ENCODE peak calls at places on chromosome 19, in eight cellular contexts. A is GM12865, D is MM.1S, M is breast epithelium, X is SK-N-SH, C is thoracic aorta, N is heart left ventricle, L is cardiac fibroblast. Q is an unnamed sample.

GRCh38 chr19:39996218-39996810 is 546 bp upstream of the ZNF546 start:
- DNase-seq in A (peak), D (peak), M (no peak), X (peak), C (no peak), N (peak), L (peak), Q (peak)

GRCh38 chr19:31340059-31341025 is 8.9 kb downstream of the TSHZ3 start:
- DNase-seq in A (no peak), D (no peak), M (no peak), X (peak), C (no peak), N (no peak), L (peak), Q (no peak)

GRCh38 chr19:52957591-52957990 is 5.1 kb downstream of the ZNF816 start:
- DNase-seq in A (no peak), D (no peak), M (no peak), X (no peak), C (no peak), N (no peak), L (no peak), Q (no peak)

GRCh38 chr19:17576758-17577532 is 21.5 kb downstream of the COLGALT1 start:
- DNase-seq in A (peak), D (no peak), M (no peak), X (peak), C (no peak), N (no peak), L (peak), Q (peak)

GRCh38 chr19:11338164-11338563 is 1.3 kb downstream of the RAB3D start:
- DNase-seq in A (no peak), D (no peak), M (no peak), X (peak), C (no peak), N (no peak), L (no peak), Q (no peak)

GRCh38 chr19:49614096-49614857 is 23.3 kb downstream of the PRR12 start:
- DNase-seq in A (peak), D (no peak), M (no peak), X (no peak), C (no peak), N (no peak), L (peak), Q (peak)

GRCh38 chr19:29666634-29667389 is 1.6 kb downstream of the PLEKHF1 start:
- DNase-seq in A (peak), D (no peak), M (peak), X (no peak), C (no peak), N (peak), L (peak), Q (peak)

GRCh38 chr19:31330761-31331160 is 18.5 kb downstream of the TSHZ3 start:
- DNase-seq in A (no peak), D (no peak), M (peak), X (no peak), C (no peak), N (no peak), L (no peak), Q (no peak)

GRCh38 chr19:47507031-47507430 is 7.8 kb downstream of the NAPA start:
- DNase-seq in A (no peak), D (no peak), M (peak), X (no peak), C (no peak), N (peak), L (no peak), Q (no peak)

GRCh38 chr19:40219721-40220276 is 1.6 kb upstream of the TTC9B start:
- DNase-seq in A (no peak), D (no peak), M (no peak), X (no peak), C (no peak), N (no peak), L (peak), Q (peak)

GRCh38 chr19:19134687-19135158 is 3.6 kb downstream of the TMEM161A start:
- DNase-seq in A (peak), D (peak), M (no peak), X (peak), C (no peak), N (peak), L (no peak), Q (no peak)

GRCh38 chr19:18603255-18603957 is 3.2 kb downstream of the CRLF1 start:
- DNase-seq in A (peak), D (no peak), M (no peak), X (peak), C (no peak), N (no peak), L (peak), Q (peak)

GRCh38 chr19:51793994-51794393 is 963 bp upstream of the FPR3 start:
- DNase-seq in A (no peak), D (no peak), M (no peak), X (no peak), C (no peak), N (no peak), L (no peak), Q (no peak)

GRCh38 chr19:11887247-11887617 is 350 bp upstream of the ZNF69 start:
- DNase-seq in A (no peak), D (no peak), M (no peak), X (no peak), C (no peak), N (peak), L (no peak), Q (no peak)

GRCh38 chr19:33392341-33393285 is 19.1 kb downstream of the CEBPG start:
- DNase-seq in A (no peak), D (no peak), M (no peak), X (peak), C (no peak), N (peak), L (no peak), Q (no peak)

GRCh38 chr19:19826875-19827274 is 5.3 kb upstream of the ZNF506 start:
- DNase-seq in A (no peak), D (no peak), M (no peak), X (no peak), C (no peak), N (no peak), L (no peak), Q (no peak)

GRCh38 chr19:39926170-39926755 is 8.2 kb downstream of the FCGBP start:
- DNase-seq in A (no peak), D (no peak), M (no peak), X (no peak), C (no peak), N (no peak), L (no peak), Q (no peak)

GRCh38 chr19:48968813-48969218 is 3.7 kb downstream of the FTL start:
- DNase-seq in A (no peak), D (no peak), M (no peak), X (no peak), C (no peak), N (no peak), L (peak), Q (peak)

GRCh38 chr19:29942404-29943261 is 594 bp downstream of the URI1 start:
- DNase-seq in A (peak), D (peak), M (no peak), X (peak), C (no peak), N (peak), L (peak), Q (peak)

GRCh38 chr19:34405892-34406660 is 1.9 kb downstream of the PDCD2L start:
- DNase-seq in A (no peak), D (no peak), M (no peak), X (no peak), C (no peak), N (no peak), L (no peak), Q (no peak)

GRCh38 chr19:18086590-18087138 is at the start of gene IL12RB1:
- DNase-seq in A (peak), D (peak), M (no peak), X (no peak), C (no peak), N (no peak), L (no peak), Q (no peak)

GRCh38 chr19:47013041-47013517 is 6.6 kb upstream of the NPAS1 start:
- DNase-seq in A (peak), D (peak), M (peak), X (peak), C (no peak), N (peak), L (peak), Q (peak)

GRCh38 chr19:29302002-29302928 is 89.3 kb upstream of the UQCRFS1 start:
- DNase-seq in A (peak), D (no peak), M (no peak), X (no peak), C (no peak), N (no peak), L (no peak), Q (no peak)

GRCh38 chr19:33233056-33233873 is 7.6 kb upstream of the SLC7A10 start:
- DNase-seq in A (no peak), D (no peak), M (no peak), X (no peak), C (no peak), N (no peak), L (no peak), Q (no peak)

GRCh38 chr19:14366529-14366928 is 14.7 kb upstream of the ADGRE5 start:
- DNase-seq in A (peak), D (peak), M (peak), X (peak), C (peak), N (peak), L (peak), Q (peak)

GRCh38 chr19:50266896-50267295 is 62.3 kb downstream of the KCNC3 start:
- DNase-seq in A (peak), D (peak), M (no peak), X (peak), C (no peak), N (no peak), L (no peak), Q (no peak)

GRCh38 chr19:11446652-11447301 is 11.3 kb downstream of the PRKCSH start:
- DNase-seq in A (no peak), D (peak), M (no peak), X (peak), C (no peak), N (peak), L (peak), Q (peak)

GRCh38 chr19:33175886-33176669 is 18.1 kb upstream of the LRP3 start:
- DNase-seq in A (no peak), D (peak), M (peak), X (peak), C (no peak), N (no peak), L (peak), Q (peak)

GRCh38 chr19:12464769-12465725 is 19.6 kb downstream of the ZNF709 start:
- DNase-seq in A (no peak), D (no peak), M (no peak), X (no peak), C (no peak), N (no peak), L (no peak), Q (no peak)

GRCh38 chr19:47247308-47247990 is 8.9 kb upstream of the CCDC9 start:
- DNase-seq in A (peak), D (peak), M (peak), X (peak), C (no peak), N (peak), L (peak), Q (peak)

GRCh38 chr19:48965806-48966540 is 864 bp downstream of the FTL start:
- DNase-seq in A (peak), D (peak), M (peak), X (peak), C (peak), N (peak), L (peak), Q (peak)

GRCh38 chr19:14091086-14091884 is 734 bp upstream of the SAMD1 start:
- DNase-seq in A (peak), D (peak), M (peak), X (peak), C (no peak), N (no peak), L (peak), Q (peak)

GRCh38 chr19:49442793-49443365 is 1.6 kb upstream of the SLC17A7 start:
- DNase-seq in A (peak), D (peak), M (peak), X (peak), C (peak), N (peak), L (peak), Q (peak)

GRCh38 chr19:46916971-46917370 is 56.2 kb downstream of the ARHGAP35 start:
- DNase-seq in A (peak), D (peak), M (no peak), X (no peak), C (no peak), N (no peak), L (no peak), Q (no peak)

GRCh38 chr19:48325265-48325910 is at the start of gene EMP3:
- DNase-seq in A (peak), D (peak), M (peak), X (no peak), C (peak), N (peak), L (peak), Q (peak)

GRCh38 chr19:56660381-56661105 is 11.0 kb downstream of the ZNF835 start:
- DNase-seq in A (no peak), D (no peak), M (no peak), X (peak), C (no peak), N (peak), L (no peak), Q (no peak)

GRCh38 chr19:3882041-3882384 is 1.5 kb downstream of the ATCAY start:
- DNase-seq in A (no peak), D (no peak), M (no peak), X (no peak), C (no peak), N (no peak), L (no peak), Q (no peak)
- H3K4me3 ChIP-seq in A (no peak), D (no peak), M (no peak), X (peak), C (no peak), N (no peak), L (no peak), Q (no peak)

DNA sequence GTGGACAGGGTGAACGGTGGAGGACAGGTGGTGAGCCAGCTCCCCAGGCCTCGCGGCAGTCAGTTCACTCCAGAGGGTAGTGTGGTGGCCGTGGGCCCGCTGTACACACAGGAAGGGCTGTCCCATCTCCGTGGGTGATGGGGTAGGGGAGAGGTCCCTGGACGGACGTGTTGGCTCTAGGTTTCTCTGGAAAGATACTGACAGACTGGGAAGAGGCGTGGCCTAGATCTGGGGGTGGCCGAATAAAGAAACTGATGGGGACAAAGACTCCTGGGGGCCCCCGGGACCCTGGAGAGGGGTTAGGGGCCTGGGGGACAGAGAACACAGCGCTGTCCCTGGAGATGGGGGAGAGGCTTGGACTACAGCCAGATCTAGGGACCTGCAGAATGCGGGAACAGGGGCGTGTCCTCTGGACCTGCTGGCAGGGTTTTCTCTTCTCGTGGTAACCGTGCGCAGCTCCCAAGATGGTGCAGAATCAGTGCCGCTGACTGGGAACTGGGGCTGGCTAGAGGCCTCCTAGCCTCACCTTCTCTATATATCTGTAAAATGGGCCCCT is 4.0 kb upstream of the PRAM1 start:
- DNase-seq in A (no peak), D (no peak), M (no peak), X (no peak), C (no peak), N (no peak), L (no peak), Q (no peak)
- TF ChIP-seq CTCF in A (no peak), D (peak), M (no peak), X (no peak), C (no peak), N (no peak), L (no peak), Q (no peak)

GRCh38 chr19:42081584-42082258 is 5.8 kb downstream of the ZNF574 start:
- DNase-seq in A (peak), D (peak), M (no peak), X (peak), C (no peak), N (no peak), L (peak), Q (peak)
- H3K4me3 ChIP-seq in A (no peak), D (no peak), M (no peak), X (no peak), C (no peak), N (no peak), L (no peak), Q (no peak)

DNA sequence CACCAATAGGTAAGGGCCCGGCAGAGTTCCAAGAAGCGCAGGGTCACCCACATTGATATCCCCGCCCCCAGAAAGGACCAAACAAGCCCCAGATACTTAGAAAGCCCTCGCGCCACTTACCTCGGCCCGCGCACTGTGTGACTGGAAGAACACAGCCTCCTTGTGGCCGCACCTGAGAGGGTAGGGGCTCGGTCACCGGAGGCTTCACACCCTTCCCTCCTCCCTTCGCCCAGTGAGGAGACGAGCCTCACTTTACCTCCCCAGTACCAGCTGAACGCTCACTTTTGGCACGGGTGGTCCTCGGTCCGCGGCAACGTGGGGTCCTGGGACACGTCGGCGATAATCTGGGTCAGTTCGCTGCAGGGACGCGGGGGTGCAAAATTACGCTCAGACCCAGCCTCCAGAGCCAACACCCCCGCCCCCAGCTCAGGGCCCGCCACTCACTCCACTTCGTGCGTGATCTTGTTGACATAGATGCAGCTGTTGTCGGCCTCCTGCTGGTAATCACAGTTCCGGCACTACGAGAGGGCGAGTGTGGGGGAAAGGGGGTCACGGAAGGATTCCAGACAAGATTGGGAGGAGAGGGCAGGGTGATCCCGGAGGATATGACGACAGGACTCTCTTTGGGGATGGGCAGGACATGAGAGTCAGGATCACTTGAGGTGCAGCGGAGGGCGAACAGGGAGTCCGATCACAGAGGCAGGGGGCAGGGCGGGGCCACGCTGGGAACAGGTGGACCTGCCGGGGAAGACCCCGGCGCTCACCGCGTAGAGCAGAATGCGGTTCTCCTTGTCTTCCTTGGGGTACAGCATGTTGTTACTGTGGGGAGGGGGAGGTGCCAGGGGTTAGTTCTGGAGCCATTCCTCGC is 546 bp downstream of the POLR2I start:
- DNase-seq in A (peak), D (no peak), M (peak), X (peak), C (no peak), N (peak), L (peak), Q (peak)
- TF ChIP-seq CTCF in A (no peak), D (no peak), M (no peak), X (peak), C (no peak), N (no peak), L (peak), Q (no peak)

GRCh38 chr19:55311397-55311796 is 13.7 kb downstream of the TMEM150B start:
- DNase-seq in A (no peak), D (no peak), M (no peak), X (no peak), C (no peak), N (no peak), L (no peak), Q (no peak)

GRCh38 chr19:55309437-55309836 is 15.7 kb downstream of the TMEM150B start:
- DNase-seq in A (no peak), D (no peak), M (no peak), X (no peak), C (no peak), N (no peak), L (no peak), Q (no peak)

GRCh38 chr19:55311797-55312196 is 13.3 kb downstream of the TMEM150B start:
- DNase-seq in A (no peak), D (no peak), M (no peak), X (peak), C (no peak), N (no peak), L (no peak), Q (no peak)

GRCh38 chr19:55312621-55313117 is 12.5 kb downstream of the TMEM150B start:
- DNase-seq in A (no peak), D (no peak), M (no peak), X (peak), C (no peak), N (no peak), L (no peak), Q (no peak)

DNA sequence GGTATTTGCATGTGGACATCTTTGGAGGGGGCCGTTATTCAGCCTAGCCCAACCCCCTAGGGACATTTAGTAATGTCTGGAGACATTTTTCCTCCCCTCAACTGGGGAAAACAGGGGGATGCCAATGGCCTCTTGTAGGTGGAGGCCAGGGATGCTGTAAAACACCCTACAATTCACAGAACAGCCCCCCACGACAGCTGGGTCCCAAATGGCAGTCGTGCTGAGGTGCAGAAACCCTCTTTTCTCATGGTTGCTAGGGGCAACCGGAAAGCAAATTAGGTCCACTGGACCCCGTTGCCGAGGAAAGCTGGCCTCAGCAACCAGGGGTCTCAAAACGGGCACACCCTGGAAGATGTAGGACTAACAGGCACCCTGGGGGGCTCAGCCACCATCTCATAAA is 14.6 kb downstream of the TMEM150B start:
- DNase-seq in A (no peak), D (no peak), M (no peak), X (no peak), C (no peak), N (no peak), L (no peak), Q (no peak)
- H3K4me3 ChIP-seq in A (no peak), D (no peak), M (no peak), X (no peak), C (no peak), N (no peak), L (no peak), Q (no peak)

DNA sequence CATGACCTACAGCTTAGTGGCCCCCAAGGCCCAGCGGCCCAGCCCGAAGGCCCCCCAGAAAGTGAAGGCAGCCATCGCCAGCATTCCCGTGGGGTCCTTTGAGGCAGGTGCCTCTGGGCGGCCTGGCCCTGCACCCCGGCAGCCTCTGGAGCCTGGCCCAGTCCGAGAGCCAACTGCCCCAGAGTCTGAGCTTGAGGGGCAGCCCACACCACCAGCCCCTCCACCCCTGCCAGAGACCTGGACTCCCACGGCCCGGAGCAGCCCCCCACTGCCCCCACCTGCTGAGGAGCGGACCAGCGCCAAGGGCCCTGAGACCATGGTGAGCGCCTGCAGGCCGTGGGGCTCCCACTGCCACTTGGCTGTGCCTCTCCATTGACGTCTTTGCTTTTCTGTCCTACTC is 9.0 kb upstream of the PRR19 start:
- DNase-seq in A (no peak), D (no peak), M (no peak), X (no peak), C (no peak), N (no peak), L (no peak), Q (no peak)
- TF ChIP-seq CTCF in A (no peak), D (no peak), M (no peak), X (no peak), C (no peak), N (no peak), L (no peak), Q (no peak)

DNA sequence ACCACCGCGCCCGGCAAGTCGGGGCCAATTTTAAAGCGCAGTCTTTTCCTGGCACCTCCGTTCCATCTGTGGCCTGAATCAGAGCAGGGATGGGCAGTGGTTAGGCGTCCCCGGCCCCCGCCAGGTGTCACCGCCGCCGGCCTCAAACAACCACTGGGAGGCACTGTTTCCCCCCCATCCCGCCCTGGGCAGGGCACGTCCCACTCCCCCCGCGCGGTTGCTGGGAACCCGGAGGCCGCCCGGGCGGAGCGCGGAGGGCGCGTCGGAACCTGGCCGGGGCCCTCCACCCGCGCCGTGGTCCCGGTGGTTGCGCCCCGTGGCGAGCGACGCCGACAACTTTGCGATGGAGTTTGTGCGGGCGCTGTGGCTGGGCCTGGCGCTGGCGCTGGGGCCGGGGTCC is at the start of gene GRIN3B:
- DNase-seq in A (peak), D (peak), M (no peak), X (peak), C (no peak), N (no peak), L (peak), Q (peak)
- H3K4me3 ChIP-seq in A (no peak), D (no peak), M (peak), X (peak), C (peak), N (peak), L (no peak), Q (peak)